ENCODE peak calls at places on chromosomes 13 and 19, in nine cellular contexts. One of them, this sample, is unnamed.
A peak's percentile ranks its signal among the peaks of the same experiment; 100 is the strongest.

GRCh38 chr13:102147353-102147752 is 254.5 kb downstream of the FGF14 start:
- DNase-seq in cardiac muscle cell: no peak
- DNase-seq in AG10803: no peak
- DNase-seq in breast epithelium: no peak
- DNase-seq in transverse colon: no peak
- DNase-seq in AG04449: no peak
- DNase-seq in psoas muscle: no peak
- DNase-seq in endodermal cell: no peak
- DNase-seq in BJ: no peak
- DNase-seq in this sample: no peak

GRCh38 chr19:34504273-34504808 is 22.8 kb downstream of the WTIP start:
- DNase-seq in AG04449: no peak
- DNase-seq in breast epithelium: no peak
- DNase-seq in endodermal cell: no peak
- DNase-seq in psoas muscle: no peak
- DNase-seq in AG10803: no peak
- DNase-seq in cardiac muscle cell: no peak
- DNase-seq in BJ: no peak
- DNase-seq in transverse colon: no peak
- DNase-seq in this sample: no peak

GRCh38 chr19:18741566-18742121 is 49.5 kb downstream of the COMP start:
- DNase-seq in psoas muscle: peak; percentile 75
- DNase-seq in BJ: no peak
- DNase-seq in endodermal cell: no peak
- DNase-seq in transverse colon: peak; percentile 84
- DNase-seq in AG04449: no peak
- DNase-seq in AG10803: no peak
- DNase-seq in cardiac muscle cell: no peak
- DNase-seq in breast epithelium: peak; percentile 83
- DNase-seq in this sample: no peak

GRCh38 chr13:57128909-57129308 is 11.8 kb upstream of the PRR20A start:
- DNase-seq in breast epithelium: no peak
- DNase-seq in cardiac muscle cell: no peak
- DNase-seq in transverse colon: no peak
- DNase-seq in psoas muscle: no peak
- DNase-seq in endodermal cell: peak; percentile 55
- DNase-seq in BJ: no peak
- DNase-seq in AG10803: no peak
- DNase-seq in AG04449: no peak
- DNase-seq in this sample: no peak

GRCh38 chr13:48579167-48579918 is 46.5 kb upstream of the RCBTB2 start:
- DNase-seq in BJ: no peak
- DNase-seq in AG04449: no peak
- DNase-seq in psoas muscle: no peak
- DNase-seq in cardiac muscle cell: no peak
- DNase-seq in breast epithelium: no peak
- DNase-seq in AG10803: no peak
- DNase-seq in transverse colon: peak; percentile 18
- DNase-seq in endodermal cell: no peak
- DNase-seq in this sample: peak; percentile 97

GRCh38 chr19:21604351-21604926 is 99.0 kb downstream of the ZNF429 start:
- DNase-seq in AG10803: peak; percentile 4
- DNase-seq in cardiac muscle cell: peak; percentile 26
- DNase-seq in endodermal cell: peak; percentile 47
- DNase-seq in transverse colon: no peak
- DNase-seq in BJ: no peak
- DNase-seq in AG04449: no peak
- DNase-seq in psoas muscle: no peak
- DNase-seq in breast epithelium: no peak
- DNase-seq in this sample: no peak

GRCh38 chr19:48446579-48446978 is 796 bp downstream of the GRWD1 start:
- DNase-seq in AG04449: no peak
- DNase-seq in transverse colon: no peak
- DNase-seq in breast epithelium: no peak
- DNase-seq in cardiac muscle cell: no peak
- DNase-seq in psoas muscle: no peak
- DNase-seq in endodermal cell: no peak
- DNase-seq in AG10803: no peak
- DNase-seq in BJ: no peak
- DNase-seq in this sample: no peak

GRCh38 chr13:97423300-97424045 is 10.5 kb upstream of the RAP2A start:
- DNase-seq in endodermal cell: no peak
- DNase-seq in BJ: no peak
- DNase-seq in psoas muscle: no peak
- DNase-seq in AG10803: peak; percentile 33
- DNase-seq in breast epithelium: no peak
- DNase-seq in transverse colon: no peak
- DNase-seq in AG04449: no peak
- DNase-seq in cardiac muscle cell: no peak
- DNase-seq in this sample: no peak

GRCh38 chr19:58409010-58409790 is 751 bp downstream of the ZNF584 start:
- DNase-seq in endodermal cell: peak; percentile 65
- DNase-seq in cardiac muscle cell: no peak
- DNase-seq in BJ: no peak
- DNase-seq in AG10803: no peak
- DNase-seq in AG04449: no peak
- DNase-seq in breast epithelium: peak; percentile 52
- DNase-seq in psoas muscle: no peak
- DNase-seq in transverse colon: no peak
- DNase-seq in this sample: no peak

GRCh38 chr13:60032836-60033235 is 130.9 kb downstream of the DIAPH3 start:
- DNase-seq in endodermal cell: no peak
- DNase-seq in cardiac muscle cell: no peak
- DNase-seq in BJ: no peak
- DNase-seq in AG04449: no peak
- DNase-seq in AG10803: peak; percentile 64
- DNase-seq in transverse colon: no peak
- DNase-seq in breast epithelium: no peak
- DNase-seq in psoas muscle: no peak
- DNase-seq in this sample: no peak

GRCh38 chr13:113422790-113423189 is 30.5 kb downstream of the ADPRHL1 start:
- DNase-seq in BJ: no peak
- DNase-seq in transverse colon: no peak
- DNase-seq in cardiac muscle cell: no peak
- DNase-seq in psoas muscle: no peak
- DNase-seq in endodermal cell: peak; percentile 44
- DNase-seq in AG04449: no peak
- DNase-seq in AG10803: no peak
- DNase-seq in breast epithelium: no peak
- DNase-seq in this sample: no peak

GRCh38 chr19:46984077-46985010 is 35.3 kb upstream of the NPAS1 start:
- DNase-seq in AG04449: no peak
- DNase-seq in AG10803: peak; percentile 91
- DNase-seq in psoas muscle: peak; percentile 69
- DNase-seq in endodermal cell: no peak
- DNase-seq in transverse colon: no peak
- DNase-seq in breast epithelium: no peak
- DNase-seq in cardiac muscle cell: peak; percentile 81
- DNase-seq in BJ: no peak
- DNase-seq in this sample: no peak

GRCh38 chr13:33455291-33455690 is 169.7 kb upstream of the STARD13 start:
- DNase-seq in AG10803: peak; percentile 22
- DNase-seq in psoas muscle: no peak
- DNase-seq in breast epithelium: no peak
- DNase-seq in transverse colon: no peak
- DNase-seq in BJ: no peak
- DNase-seq in endodermal cell: no peak
- DNase-seq in cardiac muscle cell: no peak
- DNase-seq in AG04449: no peak
- DNase-seq in this sample: no peak

GRCh38 chr19:3897936-3898335 is 17.5 kb downstream of the ATCAY start:
- DNase-seq in psoas muscle: no peak
- DNase-seq in AG04449: no peak
- DNase-seq in transverse colon: no peak
- DNase-seq in breast epithelium: no peak
- DNase-seq in endodermal cell: no peak
- DNase-seq in BJ: no peak
- DNase-seq in cardiac muscle cell: no peak
- DNase-seq in AG10803: no peak
- DNase-seq in this sample: no peak

GRCh38 chr19:9871626-9872338 is 36.7 kb downstream of the PIN1 start:
- DNase-seq in transverse colon: no peak
- DNase-seq in breast epithelium: no peak
- DNase-seq in cardiac muscle cell: peak; percentile 14
- DNase-seq in AG04449: no peak
- DNase-seq in endodermal cell: peak; percentile 70
- DNase-seq in BJ: no peak
- DNase-seq in psoas muscle: no peak
- DNase-seq in AG10803: no peak
- DNase-seq in this sample: no peak

GRCh38 chr19:58372311-58373133 is 8.3 kb downstream of the ZNF837 start:
- DNase-seq in transverse colon: no peak
- DNase-seq in AG04449: no peak
- DNase-seq in AG10803: no peak
- DNase-seq in cardiac muscle cell: no peak
- DNase-seq in BJ: no peak
- DNase-seq in breast epithelium: no peak
- DNase-seq in endodermal cell: peak; percentile 69
- DNase-seq in psoas muscle: no peak
- DNase-seq in this sample: no peak

GRCh38 chr19:32012206-32012605 is 333.2 kb upstream of the ZNF507 start:
- DNase-seq in endodermal cell: peak; percentile 49
- DNase-seq in AG10803: no peak
- DNase-seq in psoas muscle: no peak
- DNase-seq in BJ: no peak
- DNase-seq in AG04449: no peak
- DNase-seq in transverse colon: peak; percentile 21
- DNase-seq in cardiac muscle cell: no peak
- DNase-seq in breast epithelium: no peak
- DNase-seq in this sample: no peak

GRCh38 chr13:110636701-110637201 is 21.4 kb downstream of the NAXD start:
- DNase-seq in breast epithelium: no peak
- DNase-seq in AG04449: no peak
- DNase-seq in transverse colon: no peak
- DNase-seq in psoas muscle: no peak
- DNase-seq in AG10803: no peak
- DNase-seq in cardiac muscle cell: no peak
- DNase-seq in endodermal cell: peak; percentile 45
- DNase-seq in BJ: no peak
- DNase-seq in this sample: no peak

GRCh38 chr13:44801990-44802389 is 187.3 kb downstream of the NUFIP1 start:
- DNase-seq in AG04449: no peak
- DNase-seq in BJ: peak; percentile 18
- DNase-seq in transverse colon: no peak
- DNase-seq in endodermal cell: no peak
- DNase-seq in AG10803: peak; percentile 78
- DNase-seq in psoas muscle: no peak
- DNase-seq in breast epithelium: no peak
- DNase-seq in cardiac muscle cell: no peak
- DNase-seq in this sample: no peak

GRCh38 chr13:73138967-73139491 is 80.2 kb downstream of the KLF5 start:
- DNase-seq in transverse colon: peak; percentile 23
- DNase-seq in AG10803: no peak
- DNase-seq in breast epithelium: no peak
- DNase-seq in AG04449: no peak
- DNase-seq in psoas muscle: no peak
- DNase-seq in cardiac muscle cell: no peak
- DNase-seq in BJ: no peak
- DNase-seq in endodermal cell: no peak
- DNase-seq in this sample: no peak

GRCh38 chr19:12800873-12801465 is 631 bp downstream of the PRDX2 start:
- DNase-seq in transverse colon: no peak
- DNase-seq in psoas muscle: peak; percentile 70
- DNase-seq in AG04449: no peak
- DNase-seq in AG10803: no peak
- DNase-seq in endodermal cell: peak; percentile 73
- DNase-seq in BJ: no peak
- DNase-seq in breast epithelium: no peak
- DNase-seq in cardiac muscle cell: peak; percentile 60
- DNase-seq in this sample: no peak
- TF ChIP-seq CTCF in transverse colon: no peak
- TF ChIP-seq CTCF in psoas muscle: no peak
- TF ChIP-seq CTCF in AG04449: no peak
- TF ChIP-seq CTCF in AG10803: no peak
- TF ChIP-seq CTCF in endodermal cell: no peak
- TF ChIP-seq CTCF in BJ: no peak
- TF ChIP-seq CTCF in breast epithelium: no peak
- TF ChIP-seq CTCF in cardiac muscle cell: no peak
- TF ChIP-seq CTCF in this sample: no peak

GRCh38 chr13:27921421-27921960 is 1.7 kb downstream of the PDX1 start:
- DNase-seq in psoas muscle: no peak
- DNase-seq in BJ: no peak
- DNase-seq in cardiac muscle cell: no peak
- DNase-seq in breast epithelium: no peak
- DNase-seq in AG04449: no peak
- DNase-seq in endodermal cell: peak; percentile 66
- DNase-seq in transverse colon: no peak
- DNase-seq in AG10803: no peak
- DNase-seq in this sample: no peak
- H3K4me3 ChIP-seq in psoas muscle: peak overlapping the region; percentile 61
- H3K4me3 ChIP-seq in BJ: peak overlapping the region; percentile 28
- H3K4me3 ChIP-seq in cardiac muscle cell: peak overlapping the region; percentile 34
- H3K4me3 ChIP-seq in breast epithelium: peak overlapping the region; percentile 61
- H3K4me3 ChIP-seq in AG04449: peak overlapping the region; percentile 32
- H3K4me3 ChIP-seq in endodermal cell: peak overlapping the region; percentile 49
- H3K4me3 ChIP-seq in transverse colon: peak overlapping the region; percentile 37
- H3K4me3 ChIP-seq in AG10803: peak overlapping the region; percentile 35
- H3K4me3 ChIP-seq in this sample: no peak overlapping the region

DNA sequence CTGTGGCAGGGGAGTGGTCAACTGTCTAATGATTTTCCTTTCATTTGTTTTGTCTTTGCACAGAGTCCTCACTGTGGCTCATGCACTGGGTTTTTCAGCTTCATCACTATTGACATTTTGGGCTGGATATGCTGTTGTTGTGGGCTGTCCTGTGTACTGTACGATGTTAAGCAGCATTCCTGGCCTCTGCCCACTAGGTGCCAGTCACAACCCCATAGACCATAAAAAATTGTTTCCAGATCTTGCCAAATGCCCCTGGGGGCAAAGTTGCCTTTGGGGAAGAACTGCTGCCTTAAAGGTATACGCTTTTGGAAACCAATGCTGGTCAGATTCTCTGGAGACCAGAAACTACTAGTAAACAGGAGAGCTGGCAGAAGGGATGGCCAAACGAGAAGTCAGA is 310.4 kb downstream of the SPRY2 start:
- DNase-seq in AG10803: peak; percentile 17
- DNase-seq in breast epithelium: no peak
- DNase-seq in transverse colon: peak; percentile 44
- DNase-seq in psoas muscle: no peak
- DNase-seq in cardiac muscle cell: no peak
- DNase-seq in BJ: no peak
- DNase-seq in AG04449: no peak
- DNase-seq in endodermal cell: peak; percentile 67
- DNase-seq in this sample: no peak
- TF ChIP-seq CTCF in AG10803: peak; percentile 24
- TF ChIP-seq CTCF in breast epithelium: no peak
- TF ChIP-seq CTCF in transverse colon: peak; percentile 49
- TF ChIP-seq CTCF in psoas muscle: peak; percentile 27
- TF ChIP-seq CTCF in cardiac muscle cell: peak; percentile 22
- TF ChIP-seq CTCF in BJ: no peak
- TF ChIP-seq CTCF in AG04449: peak; percentile 7
- TF ChIP-seq CTCF in endodermal cell: peak; percentile 52
- TF ChIP-seq CTCF in this sample: no peak

DNA sequence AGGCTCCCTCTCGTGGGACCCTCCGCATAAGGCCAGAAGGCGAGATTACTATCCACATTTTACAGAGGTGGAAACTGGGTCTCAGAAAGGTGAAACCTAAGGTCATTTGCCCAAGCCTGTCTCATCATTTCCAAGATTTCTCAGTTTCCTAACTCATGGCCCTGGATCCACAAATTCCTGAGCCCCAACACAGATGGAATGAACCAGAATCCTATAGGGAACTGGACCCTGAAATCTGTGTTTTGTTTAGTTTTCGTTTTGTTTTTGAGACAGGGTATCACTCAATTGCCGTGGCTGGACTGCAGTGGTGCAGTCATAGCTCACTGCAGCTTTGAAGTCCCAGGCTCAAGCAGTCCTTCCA is 563 bp upstream of the GNG7 start:
- DNase-seq in endodermal cell: no peak
- DNase-seq in AG10803: no peak
- DNase-seq in transverse colon: no peak
- DNase-seq in BJ: no peak
- DNase-seq in psoas muscle: no peak
- DNase-seq in cardiac muscle cell: no peak
- DNase-seq in breast epithelium: no peak
- DNase-seq in AG04449: no peak
- DNase-seq in this sample: no peak
- H3K4me3 ChIP-seq in endodermal cell: no peak overlapping the region
- H3K4me3 ChIP-seq in AG10803: peak overlapping the region; percentile 41
- H3K4me3 ChIP-seq in transverse colon: peak overlapping the region; percentile 1
- H3K4me3 ChIP-seq in BJ: peak overlapping the region; percentile 12
- H3K4me3 ChIP-seq in psoas muscle: peak overlapping the region; percentile 64
- H3K4me3 ChIP-seq in cardiac muscle cell: no peak overlapping the region
- H3K4me3 ChIP-seq in breast epithelium: peak overlapping the region; percentile 91
- H3K4me3 ChIP-seq in AG04449: peak overlapping the region; percentile 40
- H3K4me3 ChIP-seq in this sample: peak overlapping the region; percentile 2